ENCODE peak calls at places on chromosomes 4 and X, in ten cellular contexts. L, M, D, C, O, X, J, E, V and P are unnamed samples.
A peak's percentile ranks its signal among the peaks of the same experiment; 100 is the strongest.

GRCh38 chrX:29419774-29420553 is 795.4 kb upstream of the MAGEB2 start:
- DNase-seq in L (no peak), C (no peak), E (peak; percentile 2), V (no peak), J (no peak), M (no peak), O (no peak), X (no peak), D (no peak), P (no peak)

GRCh38 chr4:152100378-152101201 is 339.8 kb upstream of the GATB start:
- DNase-seq in M (no peak), X (no peak), J (peak; percentile 20), C (no peak), D (no peak), V (no peak), E (no peak), L (peak; percentile 13), O (peak; percentile 85), P (no peak)

GRCh38 chr4:73650255-73650654 is 30.0 kb upstream of the RASSF6 start:
- DNase-seq in L (no peak), O (no peak), D (no peak), X (no peak), C (no peak), E (no peak), M (no peak), V (no peak), J (no peak), P (no peak)

GRCh38 chr4:8546766-8547107 is 33.5 kb upstream of the GPR78 start:
- DNase-seq in X (no peak), V (no peak), J (no peak), L (no peak), C (no peak), M (no peak), O (peak; percentile 60), E (no peak), D (peak; percentile 27), P (no peak)

GRCh38 chr4:85268146-85268545 is 206.8 kb upstream of the ARHGAP24 start:
- DNase-seq in J (no peak), V (no peak), X (no peak), D (no peak), M (no peak), E (no peak), C (no peak), O (no peak), L (no peak), P (no peak)

GRCh38 chr4:142900622-142901021 is 54.5 kb upstream of the INPP4B start:
- DNase-seq in E (no peak), J (no peak), D (no peak), L (no peak), M (no peak), O (no peak), V (no peak), X (no peak), C (no peak), P (no peak)

GRCh38 chr4:128241425-128241913 is 46.1 kb downstream of the PGRMC2 start:
- DNase-seq in C (no peak), J (no peak), D (no peak), E (peak; percentile 55), O (no peak), X (peak; percentile 76), M (no peak), V (no peak), L (no peak), P (no peak)

GRCh38 chrX:100863326-100863854 is 10.8 kb downstream of the NOX1 start:
- DNase-seq in E (no peak), D (no peak), X (no peak), V (no peak), C (peak; percentile 25), L (peak; percentile 9), M (no peak), J (no peak), O (no peak), P (peak; percentile 17)

GRCh38 chr4:27318740-27319139 is 458.1 kb downstream of the STIM2 start:
- DNase-seq in X (no peak), M (no peak), O (no peak), C (no peak), V (no peak), J (no peak), L (peak; percentile 44), E (peak; percentile 15), D (no peak), P (no peak)

GRCh38 chrX:121733514-121733913 is 686.1 kb downstream of the GLUD2 start:
- DNase-seq in L (no peak), X (no peak), J (no peak), O (no peak), E (no peak), V (no peak), D (no peak), C (no peak), M (no peak), P (no peak)

GRCh38 chrX:153456161-153456560 is 10.3 kb upstream of the TREX2 start:
- DNase-seq in X (no peak), D (no peak), L (no peak), V (no peak), E (no peak), O (no peak), M (peak; percentile 26), J (peak; percentile 64), C (no peak), P (no peak)

GRCh38 chrX:38930474-38930873 is 129.2 kb downstream of the MID1IP1 start:
- DNase-seq in E (no peak), M (no peak), V (no peak), L (no peak), O (no peak), X (no peak), D (no peak), C (no peak), J (no peak), P (no peak)

DNA sequence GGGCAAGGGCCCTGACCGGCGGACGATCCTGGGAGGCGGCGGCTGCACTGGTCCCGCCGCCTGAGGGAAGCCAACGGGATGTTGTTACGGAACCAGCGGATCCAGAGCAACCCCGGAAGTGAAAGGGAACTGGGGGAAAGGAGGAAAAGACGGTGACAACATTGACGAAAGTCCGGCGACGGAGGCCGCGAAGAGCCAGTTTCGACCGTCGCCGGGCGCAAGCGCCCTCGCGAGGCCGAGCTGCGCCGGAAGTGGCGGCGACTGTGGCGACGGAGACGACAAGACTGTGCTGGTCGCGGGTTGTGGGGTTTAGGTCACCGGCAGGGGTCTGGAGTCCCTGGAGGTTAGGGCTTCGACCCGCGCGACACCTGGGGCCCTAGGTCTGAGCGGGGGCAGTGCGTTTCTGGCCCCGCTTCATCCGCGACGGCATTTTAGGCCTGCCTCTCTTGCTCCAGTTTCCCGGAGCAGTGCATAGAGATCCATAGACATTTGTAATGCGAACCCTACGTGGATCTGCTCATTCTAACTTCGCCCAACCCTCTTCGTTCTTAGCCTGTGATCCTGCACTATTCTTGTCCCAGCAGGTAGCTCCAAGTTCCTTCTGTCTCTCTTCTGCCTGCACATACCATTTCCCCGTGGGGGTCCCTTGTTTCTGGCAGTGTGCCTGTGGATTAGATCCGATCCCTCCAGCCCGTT is at the start of gene BOD1L1:
- DNase-seq in C (peak; percentile 83), D (peak; percentile 96), V (peak; percentile 65), J (peak; percentile 89), L (peak; percentile 90), M (peak; percentile 91), X (peak; percentile 88), O (peak; percentile 96), E (peak; percentile 90), P (peak; percentile 87)
- TF ChIP-seq POLR2A in C (peak; percentile 88), D (peak; percentile 71), V (peak; percentile 82), J (peak; percentile 22), L (peak; percentile 89), M (peak; percentile 71), X (peak; percentile 58), O (no peak), E (peak; percentile 65), P (peak; percentile 87)

GRCh38 chrX:47573334-47574095 is 8.7 kb upstream of the TIMP1 start:
- DNase-seq in J (no peak), V (peak; percentile 34), M (peak; percentile 73), O (peak; percentile 86), E (no peak), X (peak; percentile 58), C (peak; percentile 84), D (no peak), L (peak; percentile 17), P (peak; percentile 71)
- H3K4me3 ChIP-seq in J (no peak overlapping the region), V (peak overlapping the region; percentile 23), M (peak overlapping the region; percentile 43), O (no peak overlapping the region), E (no peak overlapping the region), X (peak overlapping the region; percentile 34), C (peak overlapping the region; percentile 31), D (peak overlapping the region; percentile 24), L (no peak overlapping the region), P (peak overlapping the region; percentile 3)

GRCh38 chr4:16225996-16226815 is at the start of gene TAPT1:
- DNase-seq in J (peak; percentile 84), M (peak; percentile 89), V (peak; percentile 61), E (peak; percentile 48), D (peak; percentile 97), L (peak; percentile 84), O (peak; percentile 94), X (peak; percentile 85), C (peak; percentile 77), P (peak; percentile 84)
- TF ChIP-seq POLR2A in J (peak; percentile 10), M (no peak), V (peak; percentile 59), E (peak; percentile 35), D (peak; percentile 17), L (no peak), O (no peak), X (no peak), C (peak; percentile 8), P (peak; percentile 59)

GRCh38 chr4:145061325-145061920 is 36.6 kb downstream of the ANAPC10 start:
- DNase-seq in V (no peak), O (no peak), M (no peak), D (no peak), J (no peak), E (peak; percentile 57), X (no peak), C (no peak), L (no peak), P (no peak)

GRCh38 chr4:145056325-145057130 is 41.5 kb downstream of the ANAPC10 start:
- DNase-seq in V (no peak), M (no peak), L (no peak), D (no peak), C (no peak), J (no peak), O (no peak), X (no peak), E (no peak), P (no peak)

GRCh38 chr4:145055533-145056257 is 42.3 kb downstream of the ANAPC10 start:
- DNase-seq in L (no peak), V (no peak), C (no peak), O (no peak), X (no peak), J (no peak), M (no peak), D (no peak), E (no peak), P (no peak)

GRCh38 chr4:145058256-145058655 is 39.7 kb downstream of the ANAPC10 start:
- DNase-seq in D (no peak), C (no peak), L (no peak), X (no peak), E (no peak), O (no peak), J (no peak), V (no peak), M (no peak), P (no peak)
- H3K4me3 ChIP-seq in D (no peak overlapping the region), C (no peak overlapping the region), L (no peak overlapping the region), X (no peak overlapping the region), E (no peak overlapping the region), O (no peak overlapping the region), J (no peak overlapping the region), V (no peak overlapping the region), M (no peak overlapping the region), P (no peak overlapping the region)